ENCODE peak calls at places on chromosome 4, in seven cellular contexts. One of them, this sample, is unnamed.
A peak's percentile ranks its signal among the peaks of the same experiment; 100 is the strongest.

GRCh38 chr4:158811704-158812103 is 42.9 kb downstream of the FNIP2 start:
- DNase-seq in chondrocyte: no peak
- DNase-seq in frontal cortex: no peak
- DNase-seq in stimulated activated naive CD4-positive, alpha-beta T cell: no peak
- DNase-seq in neuronal stem cell: no peak
- DNase-seq in stimulated activated CD8-positive, alpha-beta memory T cell treated with anti-CD3 and anti-CD28 coated beads, Interleukin-2, amount 100 ng/mL, for 48 hours: no peak
- DNase-seq in left ventricle myocardium inferior: no peak
- DNase-seq in this sample: no peak

GRCh38 chr4:182604953-182605352 is 312.2 kb downstream of the DCTD start:
- DNase-seq in chondrocyte: no peak
- DNase-seq in frontal cortex: no peak
- DNase-seq in stimulated activated naive CD4-positive, alpha-beta T cell: no peak
- DNase-seq in neuronal stem cell: no peak
- DNase-seq in stimulated activated CD8-positive, alpha-beta memory T cell treated with anti-CD3 and anti-CD28 coated beads, Interleukin-2, amount 100 ng/mL, for 48 hours: no peak
- DNase-seq in left ventricle myocardium inferior: no peak
- DNase-seq in this sample: no peak

GRCh38 chr4:74618659-74619058 is 173.7 kb downstream of the AREG start:
- DNase-seq in chondrocyte: no peak
- DNase-seq in frontal cortex: no peak
- DNase-seq in stimulated activated naive CD4-positive, alpha-beta T cell: no peak
- DNase-seq in neuronal stem cell: no peak
- DNase-seq in stimulated activated CD8-positive, alpha-beta memory T cell treated with anti-CD3 and anti-CD28 coated beads, Interleukin-2, amount 100 ng/mL, for 48 hours: no peak
- DNase-seq in left ventricle myocardium inferior: no peak
- DNase-seq in this sample: no peak

GRCh38 chr4:168128601-168129000 is 36.3 kb downstream of the ANXA10 start:
- DNase-seq in chondrocyte: no peak
- DNase-seq in frontal cortex: no peak
- DNase-seq in stimulated activated naive CD4-positive, alpha-beta T cell: no peak
- DNase-seq in neuronal stem cell: no peak
- DNase-seq in stimulated activated CD8-positive, alpha-beta memory T cell treated with anti-CD3 and anti-CD28 coated beads, Interleukin-2, amount 100 ng/mL, for 48 hours: no peak
- DNase-seq in left ventricle myocardium inferior: no peak
- DNase-seq in this sample: no peak

GRCh38 chr4:41709844-41710481 is 38.6 kb downstream of the PHOX2B start:
- DNase-seq in chondrocyte: no peak
- DNase-seq in frontal cortex: no peak
- DNase-seq in stimulated activated naive CD4-positive, alpha-beta T cell: no peak
- DNase-seq in neuronal stem cell: no peak
- DNase-seq in stimulated activated CD8-positive, alpha-beta memory T cell treated with anti-CD3 and anti-CD28 coated beads, Interleukin-2, amount 100 ng/mL, for 48 hours: no peak
- DNase-seq in left ventricle myocardium inferior: no peak
- DNase-seq in this sample: no peak

GRCh38 chr4:154743683-154744340 is at the start of gene LRAT:
- DNase-seq in chondrocyte: no peak
- DNase-seq in frontal cortex: peak; percentile 76
- DNase-seq in stimulated activated naive CD4-positive, alpha-beta T cell: peak; percentile 10
- DNase-seq in neuronal stem cell: no peak
- DNase-seq in stimulated activated CD8-positive, alpha-beta memory T cell treated with anti-CD3 and anti-CD28 coated beads, Interleukin-2, amount 100 ng/mL, for 48 hours: peak; percentile 31
- DNase-seq in left ventricle myocardium inferior: peak; percentile 21
- DNase-seq in this sample: peak; percentile 14

GRCh38 chr4:182937268-182938208 is 20.4 kb upstream of the DCTD start:
- DNase-seq in chondrocyte: no peak
- DNase-seq in frontal cortex: no peak
- DNase-seq in stimulated activated naive CD4-positive, alpha-beta T cell: no peak
- DNase-seq in neuronal stem cell: no peak
- DNase-seq in stimulated activated CD8-positive, alpha-beta memory T cell treated with anti-CD3 and anti-CD28 coated beads, Interleukin-2, amount 100 ng/mL, for 48 hours: no peak
- DNase-seq in left ventricle myocardium inferior: no peak
- DNase-seq in this sample: no peak

GRCh38 chr4:174437324-174437723 is 85.0 kb downstream of the HPGD start:
- DNase-seq in chondrocyte: no peak
- DNase-seq in frontal cortex: no peak
- DNase-seq in stimulated activated naive CD4-positive, alpha-beta T cell: no peak
- DNase-seq in neuronal stem cell: no peak
- DNase-seq in stimulated activated CD8-positive, alpha-beta memory T cell treated with anti-CD3 and anti-CD28 coated beads, Interleukin-2, amount 100 ng/mL, for 48 hours: no peak
- DNase-seq in left ventricle myocardium inferior: no peak
- DNase-seq in this sample: no peak

GRCh38 chr4:52957220-52957686 is 95.1 kb downstream of the RASL11B start:
- DNase-seq in chondrocyte: no peak
- DNase-seq in frontal cortex: no peak
- DNase-seq in stimulated activated naive CD4-positive, alpha-beta T cell: no peak
- DNase-seq in neuronal stem cell: peak; percentile 48
- DNase-seq in stimulated activated CD8-positive, alpha-beta memory T cell treated with anti-CD3 and anti-CD28 coated beads, Interleukin-2, amount 100 ng/mL, for 48 hours: no peak
- DNase-seq in left ventricle myocardium inferior: no peak
- DNase-seq in this sample: peak; percentile 80

GRCh38 chr4:37973481-37973880 is 13.3 kb downstream of the PTTG2 start:
- DNase-seq in chondrocyte: no peak
- DNase-seq in frontal cortex: no peak
- DNase-seq in stimulated activated naive CD4-positive, alpha-beta T cell: no peak
- DNase-seq in neuronal stem cell: no peak
- DNase-seq in stimulated activated CD8-positive, alpha-beta memory T cell treated with anti-CD3 and anti-CD28 coated beads, Interleukin-2, amount 100 ng/mL, for 48 hours: no peak
- DNase-seq in left ventricle myocardium inferior: no peak
- DNase-seq in this sample: no peak

This sample was measured in NCI-H1930.